ENCODE peak calls at places on chromosomes 7 and 10, in ten cellular contexts. P, G, T, O, R, S, H, F, A and U are unnamed samples.
A peak's percentile ranks its signal among the peaks of the same experiment; 100 is the strongest.

GRCh38 chr7:157432541-157432956 is 95.7 kb downstream of the DNAJB6 start:
- DNase-seq in P (peak; percentile 32), A (no peak), R (peak; percentile 81), S (no peak), F (peak; percentile 38), G (peak; percentile 82), O (peak; percentile 99), H (no peak), T (peak; percentile 87), U (peak; percentile 69)

GRCh38 chr7:83594076-83594475 is 54.9 kb downstream of the SEMA3E start:
- DNase-seq in H (no peak), S (no peak), T (no peak), P (no peak), O (no peak), G (no peak), F (no peak), R (no peak), A (no peak), U (no peak)

GRCh38 chr7:11120675-11121220 is 147.1 kb downstream of the PHF14 start:
- DNase-seq in S (no peak), G (no peak), P (no peak), H (no peak), T (no peak), F (no peak), R (no peak), O (no peak), A (no peak), U (no peak)

GRCh38 chr7:1368682-1369571 is 90.3 kb downstream of the MICALL2 start:
- DNase-seq in H (no peak), R (no peak), S (no peak), T (peak; percentile 35), O (peak; percentile 90), F (no peak), P (no peak), G (peak; percentile 99), A (no peak), U (no peak)

GRCh38 chr7:135929692-135930091 is 47.5 kb downstream of the MTPN start:
- DNase-seq in F (no peak), P (no peak), R (no peak), T (no peak), G (no peak), H (no peak), O (no peak), A (no peak), S (no peak), U (no peak)

GRCh38 chr10:104478380-104478779 is 124.7 kb downstream of the CFAP58 start:
- DNase-seq in T (peak; percentile 8), F (no peak), R (no peak), A (no peak), G (no peak), P (no peak), O (no peak), H (no peak), S (no peak), U (no peak)

GRCh38 chr7:81470084-81470723 is 299.6 kb downstream of the HGF start:
- DNase-seq in G (peak; percentile 69), S (peak; percentile 67), F (peak; percentile 25), H (no peak), R (peak; percentile 81), T (peak; percentile 84), O (peak; percentile 71), P (peak; percentile 68), A (peak; percentile 51), U (peak; percentile 82)

GRCh38 chr10:81915517-81915916 is 40.5 kb downstream of the NRG3 start:
- DNase-seq in R (no peak), P (no peak), F (no peak), O (no peak), G (no peak), T (no peak), A (no peak), S (no peak), H (no peak), U (no peak)

GRCh38 chr10:1595726-1596125 is 141.6 kb downstream of the ADARB2 start:
- DNase-seq in A (no peak), O (no peak), G (no peak), S (no peak), H (no peak), R (no peak), F (no peak), P (no peak), T (no peak), U (no peak)

GRCh38 chr10:87562750-87563149 is 58.1 kb downstream of the MINPP1 start:
- DNase-seq in P (no peak), F (no peak), G (no peak), R (no peak), A (no peak), T (no peak), H (no peak), O (no peak), S (no peak), U (no peak)

GRCh38 chr10:18202600-18203150 is 62.5 kb downstream of the CACNB2 start:
- DNase-seq in H (no peak), T (no peak), P (no peak), R (peak; percentile 6), O (no peak), G (no peak), F (no peak), A (no peak), S (no peak), U (peak; percentile 50)

GRCh38 chr7:33793616-33794015 is 111.7 kb upstream of the BMPER start:
- DNase-seq in A (no peak), O (no peak), H (no peak), P (no peak), T (no peak), S (no peak), F (no peak), R (no peak), G (no peak), U (no peak)

GRCh38 chr10:128115356-128115755 is 10.9 kb downstream of the MKI67 start:
- DNase-seq in S (no peak), A (no peak), G (no peak), O (no peak), T (no peak), R (no peak), H (no peak), P (no peak), F (no peak), U (no peak)

GRCh38 chr7:140081774-140082425 is 19.1 kb upstream of the PARP12 start:
- DNase-seq in R (no peak), A (no peak), F (no peak), S (no peak), H (no peak), P (no peak), G (no peak), O (peak; percentile 60), T (no peak), U (no peak)

GRCh38 chr7:18087687-18088078 is 60.0 kb upstream of the PRPS1L1 start:
- DNase-seq in S (no peak), H (no peak), A (no peak), R (no peak), F (no peak), G (peak; percentile 52), O (no peak), P (no peak), T (peak; percentile 1), U (no peak)

GRCh38 chr10:91629715-91630549 is 2.9 kb downstream of the PPP1R3C start:
- DNase-seq in R (no peak), O (no peak), A (no peak), F (no peak), G (no peak), T (no peak), H (no peak), S (no peak), P (no peak), U (peak; percentile 19)
- H3K4me3 ChIP-seq in R (peak overlapping the region; percentile 75), O (no peak overlapping the region), A (peak overlapping the region; percentile 75), F (no peak overlapping the region), G (no peak overlapping the region), T (peak overlapping the region; percentile 96), H (no peak overlapping the region), S (peak overlapping the region; percentile 70), P (peak overlapping the region; percentile 71), U (no peak overlapping the region)

DNA sequence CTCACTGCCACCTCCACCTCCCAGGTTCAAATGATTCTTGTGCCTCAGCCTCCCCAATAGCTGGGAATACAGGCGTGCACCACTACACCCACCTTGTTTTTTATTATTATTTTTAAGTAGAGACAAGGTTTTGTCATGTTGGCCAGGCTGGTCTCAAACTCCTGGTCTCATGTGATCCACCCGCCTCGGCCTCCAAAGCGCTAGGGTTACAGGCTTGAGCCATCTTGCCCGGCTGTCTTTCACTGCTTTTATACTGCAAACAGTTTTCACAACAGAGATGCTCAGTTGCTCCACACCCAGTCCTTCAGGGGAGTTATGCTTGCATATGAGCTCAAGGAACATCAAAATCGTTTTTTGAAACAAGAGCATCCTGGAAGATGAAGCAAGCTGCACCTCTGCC is 1.3 kb upstream of the PRR15 start:
- DNase-seq in A (no peak), T (no peak), P (no peak), H (no peak), R (no peak), G (no peak), F (no peak), S (no peak), O (peak; percentile 15), U (no peak)
- H3K4me3 ChIP-seq in A (peak overlapping the region; percentile 69), T (peak overlapping the region; percentile 88), P (no peak overlapping the region), H (no peak overlapping the region), R (no peak overlapping the region), G (no peak overlapping the region), F (peak overlapping the region; percentile 68), S (no peak overlapping the region), O (no peak overlapping the region), U (no peak overlapping the region)

DNA sequence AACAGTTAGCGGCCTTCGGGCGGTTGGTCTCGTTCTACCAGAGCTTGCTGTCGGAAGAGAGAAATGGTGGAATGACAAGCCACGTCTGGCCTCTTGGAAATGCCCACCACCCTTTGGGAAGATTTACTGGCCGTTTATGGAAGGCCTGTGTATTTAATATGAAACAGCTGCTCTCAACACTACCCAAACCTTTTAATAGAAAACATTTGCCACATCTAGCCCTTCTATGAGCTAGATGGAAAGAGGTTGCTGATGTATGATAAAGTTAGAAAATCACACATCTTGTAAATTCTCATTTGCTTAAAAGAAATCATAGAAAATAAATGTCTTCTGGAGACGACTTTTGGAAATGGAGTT is 24.6 kb downstream of the NUP42 start:
- DNase-seq in F (no peak), A (no peak), O (no peak), P (no peak), H (peak; percentile 10), S (no peak), G (no peak), R (no peak), T (no peak), U (no peak)
- H3K4me3 ChIP-seq in F (peak overlapping the region; percentile 19), A (peak overlapping the region; percentile 54), O (no peak overlapping the region), P (peak overlapping the region; percentile 40), H (no peak overlapping the region), S (peak overlapping the region; percentile 49), G (no peak overlapping the region), R (peak overlapping the region; percentile 25), T (no peak overlapping the region), U (no peak overlapping the region)

DNA sequence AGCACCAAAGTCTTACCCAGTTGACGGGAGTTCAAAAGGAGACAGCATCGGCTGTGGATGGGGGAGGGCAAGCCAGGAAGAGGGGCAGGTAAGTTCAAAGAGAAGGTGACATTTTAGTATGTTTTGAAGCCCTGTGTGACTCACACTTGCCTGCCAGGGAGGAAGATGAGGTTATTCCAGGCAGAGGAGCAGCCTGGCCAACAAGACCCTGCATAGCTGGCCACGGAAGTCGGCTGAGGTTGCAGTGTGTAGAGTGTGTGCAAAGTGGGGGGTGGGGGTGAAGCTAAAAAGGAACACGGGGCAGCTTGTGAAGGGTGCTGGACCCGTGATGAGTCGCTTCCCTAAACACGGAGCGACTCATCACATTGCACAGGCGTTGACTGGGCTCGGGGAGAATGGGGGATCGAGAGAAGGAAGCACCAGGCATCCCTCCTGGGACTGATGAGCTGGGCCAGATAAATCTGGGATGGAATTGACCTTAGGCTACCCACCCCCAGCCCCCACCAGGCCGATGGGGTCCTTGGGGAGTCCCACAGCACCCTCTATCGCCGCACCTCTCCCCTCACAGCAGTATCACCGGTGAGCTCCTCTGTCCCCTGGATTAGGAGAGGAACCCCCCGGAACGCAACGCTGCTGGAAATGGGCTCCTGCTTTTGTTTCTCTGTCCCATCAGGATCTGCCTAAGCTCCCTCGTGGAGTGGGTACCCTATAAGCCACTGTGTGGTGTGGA is 97.8 kb upstream of the IKZF1 start:
- DNase-seq in S (no peak), T (peak; percentile 8), H (peak; percentile 89), G (no peak), P (no peak), F (no peak), A (no peak), R (no peak), O (peak; percentile 93), U (no peak)
- H3K4me3 ChIP-seq in S (no peak overlapping the region), T (no peak overlapping the region), H (peak overlapping the region; percentile 12), G (no peak overlapping the region), P (no peak overlapping the region), F (no peak overlapping the region), A (no peak overlapping the region), R (no peak overlapping the region), O (no peak overlapping the region), U (no peak overlapping the region)